ENCODE peak calls at places on chromosome 11, in four cellular contexts. I, G, V and O are unnamed samples.

GRCh38 chr11:45941285-45941684 is 18.8 kb downstream of the LARGE2 start:
- DNase-seq in I (no peak), G (no peak), V (no peak), O (no peak)

GRCh38 chr11:43579171-43579918 is 101.2 kb upstream of the HSD17B12 start:
- DNase-seq in I (no peak), G (peak; percentile 50), V (peak; percentile 36), O (no peak)

GRCh38 chr11:118924591-118925585 is 838 bp downstream of the BCL9L start:
- DNase-seq in I (peak; percentile 37), G (peak; percentile 54), V (no peak), O (no peak)

GRCh38 chr11:45185228-45185729 is 38.8 kb downstream of the PRDM11 start:
- DNase-seq in I (no peak), G (no peak), V (no peak), O (peak; percentile 68)

GRCh38 chr11:13939952-13940610 is 22.4 kb upstream of the SPON1 start:
- DNase-seq in I (no peak), G (no peak), V (no peak), O (no peak)

GRCh38 chr11:71490731-71491390 is 36.2 kb upstream of the KRTAP5-7 start:
- DNase-seq in I (no peak), G (no peak), V (no peak), O (no peak)

GRCh38 chr11:105148241-105148640 is 8.7 kb upstream of the CARD18 start:
- DNase-seq in I (no peak), G (no peak), V (no peak), O (no peak)

GRCh38 chr11:68013611-68014156 is 3.6 kb downstream of the ALDH3B1 start:
- DNase-seq in I (no peak), G (no peak), V (no peak), O (no peak)

GRCh38 chr11:77346906-77347603 is 45.6 kb upstream of the GDPD4 start:
- DNase-seq in I (no peak), G (no peak), V (no peak), O (no peak)

GRCh38 chr11:119460130-119460529 is 37.2 kb upstream of the THY1 start:
- DNase-seq in I (no peak), G (no peak), V (no peak), O (no peak)

GRCh38 chr11:9269492-9270030 is 4.4 kb upstream of the DENND5A start:
- DNase-seq in I (no peak), G (no peak), V (no peak), O (no peak)

GRCh38 chr11:66289548-66290331 is 797 bp upstream of the YIF1A start:
- DNase-seq in I (peak; percentile 60), G (no peak), V (peak; percentile 76), O (no peak)

GRCh38 chr11:6248248-6248647 is 9.4 kb downstream of the CNGA4 start:
- DNase-seq in I (no peak), G (no peak), V (no peak), O (no peak)

GRCh38 chr11:118485273-118485672 is 42.0 kb upstream of the TTC36 start:
- DNase-seq in I (no peak), G (no peak), V (no peak), O (no peak)

GRCh38 chr11:106998126-106998525 is 20.1 kb downstream of the GUCY1A2 start:
- DNase-seq in I (no peak), G (no peak), V (no peak), O (no peak)